ENCODE peak calls at places on chromosomes 12 and 14, in four cellular contexts. One of them, this sample, is unnamed.

GRCh38 chr14:67416810-67417209 is 4.8 kb upstream of the PLEK2 start:
- DNase-seq in heart right ventricle: no peak
- DNase-seq in HuH-7.5: no peak
- DNase-seq in germinal center: no peak
- DNase-seq in this sample: no peak

GRCh38 chr12:6825398-6826124 is 2.6 kb upstream of the P3H3 start:
- DNase-seq in heart right ventricle: peak
- DNase-seq in germinal center: peak
- DNase-seq in HuH-7.5: peak
- DNase-seq in this sample: peak

GRCh38 chr12:19030180-19030579 is 99.4 kb upstream of the PLEKHA5 start:
- DNase-seq in germinal center: no peak
- DNase-seq in HuH-7.5: no peak
- DNase-seq in heart right ventricle: no peak
- DNase-seq in this sample: no peak

GRCh38 chr12:43444940-43445564 is 107.0 kb downstream of the ADAMTS20 start:
- DNase-seq in germinal center: peak
- DNase-seq in heart right ventricle: peak
- DNase-seq in HuH-7.5: no peak
- DNase-seq in this sample: no peak

GRCh38 chr12:122063691-122064033 is 14.9 kb upstream of the MLXIP start:
- DNase-seq in HuH-7.5: no peak
- DNase-seq in germinal center: no peak
- DNase-seq in heart right ventricle: peak
- DNase-seq in this sample: no peak

GRCh38 chr12:100403446-100403845 is 46.6 kb downstream of the SLC17A8 start:
- DNase-seq in germinal center: no peak
- DNase-seq in HuH-7.5: no peak
- DNase-seq in heart right ventricle: no peak
- DNase-seq in this sample: no peak

GRCh38 chr12:56160894-56161667 is 2.9 kb downstream of the MYL6 start:
- DNase-seq in HuH-7.5: no peak
- DNase-seq in germinal center: no peak
- DNase-seq in heart right ventricle: no peak
- DNase-seq in this sample: no peak

GRCh38 chr12:40439771-40440492 is 215.1 kb downstream of the LRRK2 start:
- DNase-seq in germinal center: no peak
- DNase-seq in HuH-7.5: no peak
- DNase-seq in heart right ventricle: no peak
- DNase-seq in this sample: no peak

GRCh38 chr12:132386926-132387497 is 57.6 kb upstream of the GALNT9 start:
- DNase-seq in heart right ventricle: no peak
- DNase-seq in HuH-7.5: no peak
- DNase-seq in germinal center: no peak
- DNase-seq in this sample: no peak

GRCh38 chr12:109870648-109871047 is 9.7 kb downstream of the GLTP start:
- DNase-seq in heart right ventricle: no peak
- DNase-seq in germinal center: no peak
- DNase-seq in HuH-7.5: no peak
- DNase-seq in this sample: no peak

GRCh38 chr14:77761205-77761931 is 412 bp upstream of the SNW1 start:
- DNase-seq in germinal center: peak
- DNase-seq in heart right ventricle: peak
- DNase-seq in HuH-7.5: peak
- DNase-seq in this sample: no peak

GRCh38 chr12:54383041-54383609 is 1.4 kb downstream of the ZNF385A start:
- DNase-seq in HuH-7.5: no peak
- DNase-seq in germinal center: no peak
- DNase-seq in heart right ventricle: no peak
- DNase-seq in this sample: no peak

GRCh38 chr14:64279719-64280668 is 14.2 kb downstream of the ESR2 start:
- DNase-seq in germinal center: no peak
- DNase-seq in HuH-7.5: no peak
- DNase-seq in heart right ventricle: no peak
- DNase-seq in this sample: no peak

GRCh38 chr14:33951183-33951840 is 438 bp upstream of the EGLN3 start:
- DNase-seq in germinal center: no peak
- DNase-seq in HuH-7.5: no peak
- DNase-seq in heart right ventricle: no peak
- DNase-seq in this sample: no peak

GRCh38 chr12:56151672-56152131 is 685 bp upstream of the MYL6B start:
- DNase-seq in germinal center: peak
- DNase-seq in HuH-7.5: peak
- DNase-seq in heart right ventricle: no peak
- DNase-seq in this sample: no peak

GRCh38 chr12:57764662-57765002 is 2.2 kb downstream of the CYP27B1 start:
- DNase-seq in heart right ventricle: no peak
- DNase-seq in germinal center: no peak
- DNase-seq in HuH-7.5: no peak
- DNase-seq in this sample: no peak

GRCh38 chr12:6332459-6332858 is 9.4 kb downstream of the TNFRSF1A start:
- DNase-seq in HuH-7.5: no peak
- DNase-seq in germinal center: no peak
- DNase-seq in heart right ventricle: no peak
- DNase-seq in this sample: no peak

GRCh38 chr12:121165316-121165715 is 32.6 kb downstream of the P2RX7 start:
- DNase-seq in HuH-7.5: no peak
- DNase-seq in germinal center: no peak
- DNase-seq in heart right ventricle: no peak
- DNase-seq in this sample: no peak

GRCh38 chr14:53285806-53286205 is 132.7 kb upstream of the DDHD1 start:
- DNase-seq in HuH-7.5: no peak
- DNase-seq in germinal center: no peak
- DNase-seq in heart right ventricle: no peak
- DNase-seq in this sample: no peak

GRCh38 chr12:101186291-101186690 is 23.7 kb downstream of the SLC5A8 start:
- DNase-seq in heart right ventricle: no peak
- DNase-seq in germinal center: no peak
- DNase-seq in HuH-7.5: no peak
- DNase-seq in this sample: no peak

GRCh38 chr12:14367097-14367661 is 1.7 kb downstream of the ATF7IP start:
- DNase-seq in heart right ventricle: no peak
- DNase-seq in germinal center: no peak
- DNase-seq in HuH-7.5: no peak
- DNase-seq in this sample: no peak

GRCh38 chr14:86296173-86296572 is 766.2 kb downstream of the FLRT2 start:
- DNase-seq in heart right ventricle: no peak
- DNase-seq in HuH-7.5: no peak
- DNase-seq in germinal center: no peak
- DNase-seq in this sample: no peak

GRCh38 chr14:94773017-94773681 is 3.2 kb upstream of the GSC start:
- DNase-seq in HuH-7.5: no peak
- DNase-seq in heart right ventricle: no peak
- DNase-seq in germinal center: no peak
- DNase-seq in this sample: no peak

GRCh38 chr14:41609704-41610183 is 3.1 kb downstream of the LRFN5 start:
- DNase-seq in HuH-7.5: peak
- DNase-seq in heart right ventricle: peak
- DNase-seq in germinal center: no peak
- DNase-seq in this sample: no peak

GRCh38 chr14:102221026-102221425 is 81.3 kb downstream of the WDR20 start:
- DNase-seq in heart right ventricle: no peak
- DNase-seq in germinal center: no peak
- DNase-seq in HuH-7.5: no peak
- DNase-seq in this sample: no peak

GRCh38 chr14:102590667-102591099 is 1.8 kb upstream of the RCOR1 start:
- DNase-seq in heart right ventricle: peak
- DNase-seq in germinal center: no peak
- DNase-seq in HuH-7.5: peak
- DNase-seq in this sample: no peak

GRCh38 chr12:15830538-15830937 is 41.4 kb upstream of the EPS8 start:
- DNase-seq in heart right ventricle: no peak
- DNase-seq in germinal center: no peak
- DNase-seq in HuH-7.5: no peak
- DNase-seq in this sample: no peak

GRCh38 chr12:50240792-50241114 is 42.6 kb downstream of the LIMA1 start:
- DNase-seq in heart right ventricle: no peak
- DNase-seq in HuH-7.5: no peak
- DNase-seq in germinal center: no peak
- DNase-seq in this sample: no peak

GRCh38 chr12:86950043-86950838 is 694.0 kb upstream of the MGAT4C start:
- DNase-seq in heart right ventricle: no peak
- DNase-seq in germinal center: no peak
- DNase-seq in HuH-7.5: no peak
- DNase-seq in this sample: no peak

GRCh38 chr14:84228702-84229101 is 1301.2 kb upstream of the FLRT2 start:
- DNase-seq in HuH-7.5: no peak
- DNase-seq in germinal center: no peak
- DNase-seq in heart right ventricle: no peak
- DNase-seq in this sample: no peak

GRCh38 chr14:58918066-58918465 is 270.4 kb upstream of the DAAM1 start:
- DNase-seq in HuH-7.5: no peak
- DNase-seq in heart right ventricle: no peak
- DNase-seq in germinal center: no peak
- DNase-seq in this sample: no peak

GRCh38 chr12:43921666-43922337 is 85.9 kb downstream of the TMEM117 start:
- DNase-seq in heart right ventricle: no peak
- DNase-seq in germinal center: no peak
- DNase-seq in HuH-7.5: no peak
- DNase-seq in this sample: no peak

GRCh38 chr12:91326043-91327027 is 143.7 kb upstream of the DCN start:
- DNase-seq in HuH-7.5: peak
- DNase-seq in heart right ventricle: peak
- DNase-seq in germinal center: peak
- DNase-seq in this sample: peak

GRCh38 chr14:36773558-36773957 is 111.9 kb downstream of the PAX9 start:
- DNase-seq in HuH-7.5: no peak
- DNase-seq in heart right ventricle: no peak
- DNase-seq in germinal center: no peak
- DNase-seq in this sample: no peak

This sample was measured in GM12891.